ENCODE peak calls at places on chromosomes 7 and 10, in four cellular contexts. K is PC-3, L is cardiac muscle cell, X is GM13977. D is an unnamed sample.

GRCh38 chr10:6973904-6974303 is 393.8 kb upstream of the PRKCQ start:
- DNase-seq in K (no peak), L (no peak), X (no peak), D (no peak)

GRCh38 chr7:154759989-154760388 is 242.9 kb downstream of the PAXIP1 start:
- DNase-seq in K (no peak), L (no peak), X (no peak), D (no peak)

GRCh38 chr10:61475449-61475873 is 22.3 kb upstream of the TMEM26 start:
- DNase-seq in K (peak), L (peak), X (no peak), D (no peak)

GRCh38 chr7:318476-319266 is 28.7 kb downstream of the FOXL3 start:
- DNase-seq in K (no peak), L (no peak), X (no peak), D (peak)

GRCh38 chr7:77811895-77812685 is 13.5 kb downstream of the PHTF2 start:
- DNase-seq in K (peak), L (peak), X (no peak), D (no peak)

GRCh38 chr10:103859161-103860141 is 4.1 kb upstream of the SH3PXD2A start:
- DNase-seq in K (peak), L (peak), X (peak), D (peak)

GRCh38 chr7:103651558-103651957 is 205.6 kb upstream of the SLC26A5 start:
- DNase-seq in K (no peak), L (no peak), X (no peak), D (no peak)

GRCh38 chr10:75115137-75115536 is 3.7 kb downstream of the SAMD8 start:
- DNase-seq in K (no peak), L (peak), X (no peak), D (no peak)

GRCh38 chr7:43584200-43584586 is 1.3 kb downstream of the STK17A start:
- DNase-seq in K (peak), L (peak), X (no peak), D (no peak)

GRCh38 chr10:27783660-27784059 is 38.0 kb upstream of the MKX start:
- DNase-seq in K (peak), L (peak), X (no peak), D (no peak)

GRCh38 chr7:158676171-158676840 is 28.3 kb downstream of the NCAPG2 start:
- DNase-seq in K (no peak), L (peak), X (no peak), D (no peak)

DNA sequence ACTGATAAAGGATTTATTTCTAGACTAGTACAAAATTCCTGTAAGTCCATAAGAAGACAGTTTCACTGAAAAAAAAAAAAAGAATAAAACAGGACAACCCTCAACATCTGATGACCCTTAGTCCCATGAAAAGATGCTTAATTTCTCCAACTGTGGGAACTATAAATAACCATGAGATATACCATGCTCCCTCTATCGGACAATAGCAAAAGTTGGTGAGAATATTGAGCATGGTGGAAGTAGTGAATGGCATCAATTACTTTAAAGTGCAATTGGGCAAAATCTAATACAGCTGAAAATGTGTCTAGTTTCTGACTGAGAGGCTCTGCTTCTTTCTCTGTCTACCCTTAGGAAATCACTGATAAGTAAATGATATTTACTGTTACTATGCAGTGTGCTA is 348.8 kb downstream of the SUGCT start:
- DNase-seq in K (peak), L (peak), X (no peak), D (no peak)
- TF ChIP-seq CTCF in K (peak), L (peak), X (no peak), D (no peak)

GRCh38 chr10:88608052-88608732 is 21.6 kb downstream of the LIPJ start:
- DNase-seq in K (no peak), L (no peak), X (no peak), D (no peak)
- TF ChIP-seq CTCF in K (no peak), L (no peak), X (no peak), D (no peak)

GRCh38 chr10:30154126-30154525 is 94.7 kb upstream of the JCAD start:
- DNase-seq in K (no peak), L (peak), X (no peak), D (no peak)

GRCh38 chr10:30154561-30154960 is 95.2 kb upstream of the JCAD start:
- DNase-seq in K (no peak), L (peak), X (no peak), D (no peak)

GRCh38 chr10:30155401-30155800 is 96.0 kb upstream of the JCAD start:
- DNase-seq in K (no peak), L (peak), X (no peak), D (no peak)

GRCh38 chr10:30151581-30152389 is 92.4 kb upstream of the JCAD start:
- DNase-seq in K (peak), L (peak), X (no peak), D (no peak)
- TF ChIP-seq CTCF in K (no peak), L (no peak), X (no peak), D (no peak)

DNA sequence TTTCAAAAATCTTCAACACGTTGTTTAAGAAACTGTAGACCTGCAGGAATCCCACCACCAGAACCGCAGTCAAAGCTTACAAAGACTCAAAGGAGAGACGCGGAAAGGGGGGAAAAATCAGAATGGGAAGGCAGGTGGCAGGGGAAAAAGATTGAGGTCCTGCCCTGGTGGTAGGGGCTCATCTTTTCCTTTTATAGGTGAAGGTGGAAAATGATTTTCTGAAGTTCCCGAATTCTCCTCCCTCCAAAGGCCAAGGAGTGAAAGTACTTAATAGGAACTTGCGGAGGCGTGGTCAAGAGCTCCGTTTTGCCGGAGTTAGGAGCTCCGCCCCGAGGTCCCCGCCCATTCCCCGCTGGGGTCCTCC is 729 bp downstream of the BBIP1 start:
- DNase-seq in K (peak), L (no peak), X (no peak), D (no peak)
- TF ChIP-seq CTCF in K (no peak), L (no peak), X (no peak), D (peak)

DNA sequence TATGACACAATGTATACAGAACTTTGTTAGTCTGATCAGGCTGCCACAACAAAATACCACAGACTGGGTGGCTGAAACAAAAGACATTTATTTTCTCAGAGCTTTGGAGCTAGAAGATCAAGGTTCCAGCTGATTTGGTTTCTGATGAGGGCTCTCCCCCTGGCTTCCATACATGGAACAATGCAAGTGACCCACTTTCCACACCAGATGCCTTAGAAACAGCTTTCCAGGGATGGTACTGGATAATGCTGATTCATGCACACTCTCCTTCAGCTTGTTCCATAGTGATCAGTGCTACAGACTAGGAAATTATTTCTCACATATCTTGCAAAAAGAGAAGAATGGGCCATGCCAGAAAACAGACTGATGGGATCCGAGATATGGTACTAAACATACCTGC is 1274.9 kb upstream of the SORCS1 start:
- DNase-seq in K (no peak), L (peak), X (no peak), D (no peak)
- TF ChIP-seq CTCF in K (no peak), L (peak), X (no peak), D (no peak)

GRCh38 chr7:17139081-17139480 is 159.4 kb upstream of the AHR start:
- DNase-seq in K (peak), L (no peak), X (no peak), D (no peak)
- TF ChIP-seq CTCF in K (no peak), L (no peak), X (no peak), D (no peak)

DNA sequence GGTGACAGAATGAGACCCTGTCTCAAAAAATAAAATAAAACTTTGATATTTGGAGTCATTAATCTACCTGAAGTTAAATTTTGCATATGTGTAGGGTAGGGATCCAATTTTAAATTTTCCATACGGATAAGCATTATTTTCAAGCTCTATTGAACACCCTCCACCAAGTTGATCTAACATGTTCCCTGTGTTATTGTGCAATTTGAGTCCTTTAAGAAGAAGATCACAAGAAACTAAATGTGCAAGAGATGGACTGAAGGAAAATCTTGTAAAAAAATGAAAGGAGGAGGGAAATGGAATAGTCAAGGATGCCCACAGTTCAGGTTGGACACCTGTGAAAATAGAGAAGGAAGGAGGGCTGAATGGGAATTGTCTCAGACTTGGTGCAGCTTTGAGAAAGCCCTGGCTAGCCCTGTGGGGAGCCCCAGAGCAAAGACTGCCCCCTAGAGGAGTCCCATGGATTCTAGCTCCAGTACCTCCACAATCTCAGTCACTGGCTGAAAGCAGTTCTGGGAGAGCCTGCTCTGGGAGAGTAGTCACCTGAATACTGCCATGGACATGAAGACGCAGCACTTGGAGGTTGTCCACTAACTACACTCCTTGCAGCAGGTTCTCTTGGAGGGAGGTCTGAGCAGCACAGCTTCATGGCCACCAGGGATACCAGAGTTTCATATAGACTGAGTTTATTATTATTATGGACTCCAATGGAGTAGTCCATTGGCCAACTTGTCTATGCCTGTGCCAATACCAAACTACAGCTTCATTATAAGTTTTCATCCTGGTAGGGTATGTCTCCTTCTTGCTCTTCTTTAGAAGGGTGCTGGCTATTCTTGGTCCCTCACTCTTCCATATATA is 5.7 kb upstream of the TIAL1 start:
- DNase-seq in K (peak), L (peak), X (peak), D (peak)
- TF ChIP-seq CTCF in K (peak), L (peak), X (peak), D (peak)